ENCODE peak calls at places on chromosomes 12 and 14, in seven cellular contexts. Z is AG09309, A is DND-41, E is psoas muscle, D is mammary epithelial cell, M is PC-3, L is transverse colon. W is an unnamed sample.

GRCh38 chr14:53885241-53885640 is 71.4 kb downstream of the BMP4 start:
- DNase-seq in M (no peak), D (no peak), Z (no peak), E (no peak), L (no peak), A (no peak), W (no peak)

GRCh38 chr14:50524731-50525510 is 7.4 kb downstream of the MAP4K5 start:
- DNase-seq in M (peak), E (no peak), A (no peak), Z (no peak), D (no peak), L (no peak), W (no peak)

GRCh38 chr12:116421785-116422538 is 137.2 kb upstream of the MAP1LC3B2 start:
- DNase-seq in A (no peak), Z (no peak), E (no peak), M (no peak), L (no peak), D (no peak), W (no peak)

GRCh38 chr14:27050195-27050594 is 452.4 kb upstream of the NOVA1 start:
- DNase-seq in D (no peak), M (no peak), L (no peak), Z (no peak), A (no peak), E (no peak), W (no peak)

GRCh38 chr12:102816816-102817434 is 100.1 kb downstream of the PAH start:
- DNase-seq in L (no peak), Z (no peak), E (no peak), A (no peak), D (peak), M (peak), W (peak)

GRCh38 chr12:1840561-1840960 is 20.2 kb downstream of the LRTM2 start:
- DNase-seq in Z (no peak), D (no peak), E (no peak), L (no peak), M (no peak), A (no peak), W (no peak)

GRCh38 chr12:96195845-96196451 is 1.8 kb downstream of the ELK3 start:
- DNase-seq in A (no peak), E (no peak), Z (no peak), L (peak), M (peak), D (peak), W (peak)

GRCh38 chr12:119227292-119227691 is 48.6 kb downstream of the HSPB8 start:
- DNase-seq in Z (no peak), M (peak), E (no peak), A (no peak), L (no peak), D (no peak), W (no peak)

GRCh38 chr12:116121453-116121871 is 156.0 kb downstream of the MED13L start:
- DNase-seq in M (no peak), E (no peak), D (peak), L (no peak), A (no peak), Z (no peak), W (peak)

GRCh38 chr14:49173765-49174373 is 412.3 kb downstream of the RPS29 start:
- DNase-seq in D (peak), E (no peak), M (peak), A (peak), L (peak), Z (peak), W (peak)

GRCh38 chr12:89497467-89497866 is 27.1 kb downstream of the GALNT4 start:
- DNase-seq in D (no peak), M (no peak), A (no peak), Z (no peak), L (no peak), E (no peak), W (no peak)

GRCh38 chr12:130655010-130655409 is 61.1 kb downstream of the RIMBP2 start:
- DNase-seq in A (no peak), D (no peak), E (no peak), Z (no peak), M (no peak), L (peak), W (no peak)

GRCh38 chr12:47904647-47905312 is at the start of gene VDR:
- DNase-seq in E (peak), L (peak), Z (no peak), A (no peak), D (peak), M (peak), W (peak)

GRCh38 chr14:68956728-68957127 is 22.4 kb downstream of the ACTN1 start:
- DNase-seq in Z (peak), E (no peak), M (no peak), L (no peak), A (no peak), D (no peak), W (no peak)

GRCh38 chr14:102749833-102750775 is 27.1 kb upstream of the TRAF3 start:
- DNase-seq in D (no peak), M (no peak), Z (no peak), A (no peak), E (no peak), L (no peak), W (no peak)

GRCh38 chr12:52205584-52206308 is 13.9 kb upstream of the KRT80 start:
- DNase-seq in M (no peak), E (no peak), Z (no peak), D (no peak), A (no peak), L (no peak), W (no peak)

GRCh38 chr12:93825501-93825888 is 148.3 kb downstream of the CRADD start:
- DNase-seq in E (no peak), Z (no peak), L (no peak), A (no peak), D (no peak), M (no peak), W (peak)

GRCh38 chr12:52307836-52308806 is 13.1 kb downstream of the KRT83 start:
- DNase-seq in D (peak), A (no peak), Z (no peak), E (peak), M (peak), L (peak), W (peak)

GRCh38 chr12:122028601-122029560 is 7.2 kb downstream of the BCL7A start:
- DNase-seq in D (peak), M (no peak), L (no peak), A (no peak), Z (no peak), E (no peak), W (no peak)

GRCh38 chr14:52692248-52692962 is 3.0 kb downstream of the ERO1A start:
- DNase-seq in M (no peak), Z (peak), E (no peak), A (peak), L (no peak), D (no peak), W (peak)

GRCh38 chr12:105289114-105289904 is 41.2 kb upstream of the C12orf75 start:
- DNase-seq in D (no peak), M (peak), E (no peak), A (no peak), L (no peak), Z (no peak), W (peak)

GRCh38 chr12:19402743-19403400 is 36.4 kb upstream of the AEBP2 start:
- DNase-seq in A (peak), Z (no peak), L (no peak), M (no peak), E (no peak), D (peak), W (peak)

GRCh38 chr12:85413266-85413665 is 133.2 kb downstream of the ALX1 start:
- DNase-seq in M (peak), E (no peak), L (no peak), D (peak), Z (no peak), A (no peak), W (no peak)

GRCh38 chr12:69266045-69266635 is 26.8 kb downstream of the CPSF6 start:
- DNase-seq in E (no peak), Z (no peak), L (no peak), D (peak), M (peak), A (no peak), W (peak)

GRCh38 chr14:103562135-103562384 is 397 bp downstream of the BAG5 start:
- DNase-seq in D (no peak), M (peak), L (peak), Z (no peak), A (no peak), E (peak), W (no peak)

GRCh38 chr12:52847335-52848102 is 1.3 kb downstream of the KRT78 start:
- DNase-seq in D (peak), E (no peak), L (no peak), A (no peak), Z (no peak), M (peak), W (peak)

GRCh38 chr12:67784831-67785230 is 136.3 kb downstream of the DYRK2 start:
- DNase-seq in L (no peak), M (no peak), E (no peak), A (no peak), D (no peak), Z (no peak), W (no peak)
- TF ChIP-seq CTCF in L (no peak), M (no peak), E (no peak), A (no peak), D (no peak), Z (no peak), W (no peak)

DNA sequence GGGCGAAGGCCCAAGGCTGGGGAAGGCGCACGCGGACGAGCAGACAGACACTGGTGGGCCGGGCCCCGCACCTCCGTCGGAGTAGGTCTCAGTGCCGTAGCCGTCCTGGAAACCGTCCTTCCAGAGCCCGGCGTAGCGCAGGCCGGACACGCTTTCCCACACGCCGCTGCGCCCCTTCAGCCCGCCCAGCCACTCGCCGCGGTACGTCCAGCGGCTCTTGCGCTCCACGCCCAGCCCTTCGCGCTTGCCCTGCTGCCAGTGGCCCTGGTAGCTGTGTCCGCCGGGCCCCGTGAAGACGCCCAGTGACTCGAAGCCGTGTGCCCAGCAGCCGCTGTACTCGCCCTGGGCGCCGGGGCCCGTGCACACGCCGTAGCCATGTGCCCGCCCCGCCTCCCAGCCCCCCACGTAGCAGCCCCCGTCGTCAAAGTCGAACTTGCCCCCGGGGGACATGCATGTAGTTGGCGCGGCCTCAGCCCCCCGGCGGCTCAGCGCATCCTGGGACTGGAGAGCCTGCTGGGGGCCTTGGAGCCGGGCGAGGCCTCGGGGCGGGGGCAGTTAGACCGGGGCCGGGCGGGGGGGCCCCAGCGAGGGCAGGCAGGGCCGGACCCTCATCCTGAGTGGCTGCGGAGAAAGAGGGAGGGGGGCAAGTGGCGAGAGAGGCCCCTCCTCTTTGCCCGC is 1.4 kb downstream of the JPH4 start:
- DNase-seq in D (no peak), E (no peak), Z (no peak), L (no peak), M (no peak), A (no peak), W (no peak)
- H3K4me3 ChIP-seq in D (no peak), E (peak), Z (no peak), L (peak), M (no peak), A (no peak), W (no peak)

GRCh38 chr14:32230181-32230580 is 27.1 kb upstream of the RNU6-8 start:
- DNase-seq in E (no peak), D (peak), A (no peak), Z (no peak), L (no peak), M (peak), W (peak)
- TF ChIP-seq CTCF in E (no peak), D (peak), A (no peak), Z (no peak), L (no peak), M (peak), W (peak)

DNA sequence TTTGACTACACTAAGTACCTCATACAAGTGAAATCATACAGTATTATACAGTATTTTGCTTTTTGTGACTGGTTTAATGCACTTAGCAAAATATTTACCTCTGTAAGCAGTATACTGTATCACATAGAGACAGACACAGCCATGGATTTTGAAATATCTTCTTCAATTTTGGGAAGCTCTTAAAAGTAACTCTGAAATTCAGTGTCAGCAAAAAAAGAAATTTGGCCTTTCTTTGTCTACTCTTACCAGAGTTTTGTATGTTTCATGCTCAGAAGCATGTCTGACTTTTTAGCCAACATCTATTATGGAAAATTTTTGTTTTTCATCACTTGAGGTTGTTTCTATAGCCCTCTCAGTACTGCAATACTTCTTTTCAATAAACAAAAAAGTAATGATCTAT is 1102.2 kb downstream of the TRHDE start:
- DNase-seq in E (no peak), A (no peak), L (no peak), Z (no peak), M (no peak), D (no peak), W (no peak)
- H3K4me3 ChIP-seq in E (no peak), A (no peak), L (no peak), Z (no peak), M (no peak), D (no peak), W (no peak)

W was measured in cardiac fibroblast.